ENCODE peak calls at places on chromosomes 7 and 10, in ten cellular contexts. Z is OCI-LY7; P is astrocyte; U is CD4-positive, alpha-beta T cell; D is tibial nerve; G is uterus; R is AG04450; Y is mucosa of descending colon; Q is neuronal stem cell; B is right cardiac atrium. T is an unnamed sample. For H3K9me3, the result is how much of the 10 kb centered on the place peaks cover.

GRCh38 chr10:48804740-48805182 is 120.1 kb downstream of the WDFY4 start:
- DNase-seq in Z (no peak), D (no peak), Q (no peak), U (no peak), P (no peak), Y (no peak), R (no peak), G (no peak), B (no peak), T (no peak)

GRCh38 chr7:69880848-69881247 is 282.6 kb downstream of the AUTS2 start:
- DNase-seq in D (no peak), U (no peak), R (no peak), G (no peak), Y (no peak), Q (no peak), Z (peak), P (no peak), B (no peak), T (no peak)

GRCh38 chr10:3813267-3813666 is 28.3 kb upstream of the KLF6 start:
- DNase-seq in Z (no peak), G (no peak), U (no peak), P (no peak), D (no peak), R (no peak), B (no peak), Y (no peak), Q (no peak), T (no peak)

GRCh38 chr7:70856889-70857511 is 274.9 kb upstream of the GALNT17 start:
- DNase-seq in B (peak), Z (peak), U (peak), D (peak), Q (peak), G (peak), Y (peak), P (peak), R (no peak), T (peak)

GRCh38 chr7:155455776-155456516 is 2.0 kb upstream of the EN2 start:
- DNase-seq in Q (no peak), R (no peak), Z (no peak), Y (no peak), U (no peak), B (no peak), P (no peak), G (no peak), D (no peak), T (no peak)

GRCh38 chr7:103391150-103391549 is 43.7 kb downstream of the PSMC2 start:
- DNase-seq in U (no peak), Q (no peak), R (no peak), P (no peak), B (no peak), Z (no peak), D (no peak), Y (no peak), G (no peak), T (no peak)

GRCh38 chr10:20742737-20743136 is 154.4 kb downstream of the NEBL start:
- DNase-seq in Q (no peak), U (no peak), G (no peak), Y (no peak), P (no peak), D (no peak), B (no peak), R (no peak), Z (no peak), T (no peak)

GRCh38 chr10:12975266-12975665 is 26.2 kb downstream of the CCDC3 start:
- DNase-seq in P (no peak), G (no peak), Z (peak), U (no peak), Q (no peak), B (no peak), D (no peak), Y (no peak), R (no peak), T (no peak)

GRCh38 chr7:78437118-78437517 is 638.5 kb downstream of the PHTF2 start:
- DNase-seq in D (no peak), B (no peak), U (no peak), Q (no peak), Z (no peak), R (peak), G (no peak), Y (no peak), P (peak), T (no peak)

GRCh38 chr7:144827581-144828139 is 8.2 kb downstream of the TPK1 start:
- DNase-seq in U (no peak), R (no peak), Z (no peak), G (no peak), P (peak), D (no peak), Y (no peak), B (no peak), Q (no peak), T (no peak)

GRCh38 chr10:74669210-74669609 is 157.2 kb upstream of the KAT6B start:
- DNase-seq in R (no peak), G (no peak), Q (no peak), Y (no peak), D (no peak), P (no peak), Z (no peak), U (no peak), B (no peak), T (no peak)

GRCh38 chr10:79375321-79376077 is 28.2 kb downstream of the PPIF start:
- DNase-seq in Q (no peak), G (no peak), D (no peak), Y (no peak), R (no peak), Z (no peak), U (no peak), B (no peak), P (peak), T (no peak)

GRCh38 chr7:25385731-25386136 is 157.4 kb upstream of the NPVF start:
- DNase-seq in B (no peak), Q (no peak), G (no peak), Z (no peak), D (no peak), Y (no peak), U (no peak), R (no peak), P (no peak), T (no peak)

GRCh38 chr7:106915873-106916272 is 50.8 kb downstream of the PIK3CG start:
- DNase-seq in G (no peak), U (no peak), Y (no peak), Q (no peak), P (no peak), Z (no peak), B (no peak), D (no peak), R (no peak), T (no peak)

GRCh38 chr7:123716877-123717276 is 31.9 kb downstream of the WASL start:
- DNase-seq in U (no peak), Q (no peak), Z (no peak), B (no peak), D (no peak), G (no peak), Y (no peak), P (no peak), R (no peak), T (no peak)

GRCh38 chr10:119516381-119517234 is 25.9 kb downstream of the RGS10 start:
- DNase-seq in D (no peak), Y (peak), Z (peak), G (no peak), B (no peak), U (peak), P (no peak), R (no peak), Q (no peak), T (peak)

GRCh38 chr10:86958831-86959736 is 685 bp downstream of the SNCG start:
- DNase-seq in U (no peak), P (peak), D (no peak), B (peak), Y (peak), R (no peak), G (peak), Z (no peak), Q (no peak), T (no peak)

GRCh38 chr7:29065458-29065857 is 80.9 kb downstream of the CPVL start:
- DNase-seq in U (no peak), G (no peak), Z (no peak), D (no peak), P (no peak), R (no peak), Y (no peak), Q (no peak), B (no peak), T (no peak)

GRCh38 chr7:12809476-12809875 is 122.0 kb downstream of the ARL4A start:
- DNase-seq in B (no peak), Y (no peak), U (no peak), G (no peak), P (no peak), Q (no peak), R (no peak), D (no peak), Z (no peak), T (no peak)

GRCh38 chr10:24951201-24952145 is 933 bp downstream of the PRTFDC1 start:
- DNase-seq in U (peak), Y (peak), Z (no peak), R (no peak), B (no peak), Q (no peak), P (no peak), G (peak), D (no peak), T (no peak)

GRCh38 chr7:156071612-156072011 is 259.3 kb upstream of the SHH start:
- DNase-seq in G (no peak), D (no peak), Z (no peak), Q (no peak), Y (no peak), P (no peak), R (no peak), U (no peak), B (no peak), T (no peak)

GRCh38 chr7:111137296-111138195 is 46.6 kb downstream of the LRRN3 start:
- DNase-seq in G (no peak), Z (no peak), R (no peak), B (peak), U (no peak), Q (no peak), Y (no peak), P (peak), D (no peak), T (no peak)

GRCh38 chr7:94514140-94514889 is 4.7 kb downstream of the CASD1 start:
- DNase-seq in G (no peak), P (no peak), U (no peak), Q (no peak), R (no peak), Z (no peak), B (no peak), Y (no peak), D (no peak), T (no peak)

GRCh38 chr7:26990268-26990667 is 105.5 kb downstream of the HOXA1 start:
- DNase-seq in P (peak), Z (no peak), G (no peak), D (no peak), Y (no peak), B (no peak), R (no peak), Q (no peak), U (no peak), T (no peak)

GRCh38 chr10:96765406-96766240 is 45.3 kb upstream of the PIK3AP1 start:
- DNase-seq in Z (peak), R (no peak), U (peak), Q (no peak), D (peak), P (peak), B (peak), G (peak), Y (peak), T (peak)

GRCh38 chr10:18144928-18145327 is 4.7 kb downstream of the CACNB2 start:
- DNase-seq in D (no peak), B (peak), Z (no peak), R (no peak), Q (no peak), Y (peak), P (no peak), U (no peak), G (peak), T (no peak)

GRCh38 chr10:60331886-60332285 is 57.8 kb downstream of the ANK3 start:
- DNase-seq in D (no peak), Q (no peak), G (no peak), U (no peak), P (no peak), Y (no peak), R (no peak), B (no peak), Z (no peak), T (no peak)

GRCh38 chr7:96238976-96239766 is 82.7 kb downstream of the SLC25A13 start:
- DNase-seq in Q (no peak), Y (no peak), D (no peak), R (no peak), B (no peak), U (no peak), Z (no peak), G (no peak), P (peak), T (no peak)

GRCh38 chr7:120944826-120945562 is 5.6 kb upstream of the ING3 start:
- DNase-seq in G (no peak), Z (no peak), B (no peak), D (no peak), Q (no peak), Y (no peak), R (no peak), U (no peak), P (no peak), T (no peak)

GRCh38 chr7:145082366-145083240 is 246.8 kb upstream of the TPK1 start:
- DNase-seq in P (no peak), Y (no peak), G (no peak), B (no peak), R (no peak), Q (no peak), U (no peak), Z (peak), D (no peak), T (no peak)

GRCh38 chr10:1557081-1557480 is 180.2 kb downstream of the ADARB2 start:
- DNase-seq in D (no peak), Q (no peak), U (no peak), P (no peak), Z (no peak), R (no peak), B (no peak), Y (no peak), G (no peak), T (no peak)

GRCh38 chr10:97307441-97307840 is 11.6 kb upstream of the FRAT1 start:
- DNase-seq in D (no peak), Q (no peak), G (no peak), R (no peak), Z (no peak), P (no peak), B (no peak), Y (no peak), U (no peak), T (no peak)

GRCh38 chr10:133162178-133162909 is 2.3 kb downstream of the KNDC1 start:
- DNase-seq in B (no peak), Q (no peak), R (no peak), P (no peak), G (no peak), U (no peak), Y (no peak), Z (no peak), D (no peak), T (no peak)

GRCh38 chr7:69246758-69247157 is 351.5 kb upstream of the AUTS2 start:
- DNase-seq in Y (no peak), D (no peak), R (no peak), G (no peak), Z (no peak), Q (no peak), U (no peak), B (peak), P (no peak), T (no peak)

GRCh38 chr7:46600340-46600739 is 679.3 kb upstream of the IGFBP3 start:
- DNase-seq in G (peak), D (no peak), Y (no peak), P (no peak), Z (no peak), R (peak), Q (no peak), B (peak), U (no peak), T (no peak)

GRCh38 chr10:70650751-70651150 is 21.6 kb upstream of the ADAMTS14 start:
- DNase-seq in Z (no peak), Q (no peak), R (no peak), Y (no peak), D (no peak), G (no peak), P (no peak), B (no peak), U (no peak), T (no peak)

GRCh38 chr10:70649526-70649925 is 22.8 kb upstream of the ADAMTS14 start:
- DNase-seq in Y (no peak), G (no peak), U (no peak), D (no peak), Q (no peak), R (no peak), Z (no peak), B (no peak), P (peak), T (no peak)

GRCh38 chr10:70647086-70647485 is 25.2 kb upstream of the ADAMTS14 start:
- DNase-seq in R (no peak), B (no peak), Z (no peak), Q (no peak), P (no peak), U (no peak), Y (no peak), D (no peak), G (no peak), T (no peak)

GRCh38 chr10:70650104-70650503 is 22.2 kb upstream of the ADAMTS14 start:
- DNase-seq in U (no peak), Z (no peak), Y (no peak), G (no peak), Q (no peak), R (no peak), B (no peak), D (no peak), P (no peak), T (no peak)

DNA sequence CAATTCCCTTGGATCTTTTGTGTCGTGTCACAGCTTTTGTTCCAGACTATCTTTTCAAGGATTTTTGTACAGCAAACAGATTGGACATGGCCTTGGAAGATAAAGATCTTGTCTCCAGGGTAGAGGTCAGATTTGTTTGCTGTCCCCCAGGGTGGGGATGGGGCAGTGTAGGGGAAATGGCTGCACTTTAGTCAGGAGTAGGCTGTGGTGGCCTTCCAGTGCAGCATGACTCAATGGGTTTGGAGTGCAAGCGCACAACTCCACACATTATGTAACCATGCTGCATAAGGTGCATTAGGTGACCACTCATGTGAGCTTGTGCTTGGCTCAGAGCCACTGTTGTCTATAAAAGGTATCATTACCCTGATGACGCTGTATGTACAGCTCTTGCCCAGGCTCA is 23.9 kb upstream of the ADAMTS14 start:
- DNase-seq in P (peak), Y (no peak), U (no peak), Q (no peak), B (no peak), D (no peak), Z (peak), G (no peak), R (no peak), T (no peak)
- H3K9me3 ChIP-seq in P (under half), Y (under half), U (under half), Q (under half), B (under half), D (under half), Z (under half), G (under half), R (under half), T (under half)

GRCh38 chr7:9608560-9608959 is 1175.2 kb downstream of the NXPH1 start:
- DNase-seq in R (no peak), U (no peak), Q (no peak), Z (no peak), B (no peak), D (no peak), G (no peak), P (peak), Y (no peak), T (no peak)
- H3K9me3 ChIP-seq in R (under half), U (under half), Q (under half), Z (under half), B (under half), D (under half), G (under half), P (under half), Y (under half), T (under half)

DNA sequence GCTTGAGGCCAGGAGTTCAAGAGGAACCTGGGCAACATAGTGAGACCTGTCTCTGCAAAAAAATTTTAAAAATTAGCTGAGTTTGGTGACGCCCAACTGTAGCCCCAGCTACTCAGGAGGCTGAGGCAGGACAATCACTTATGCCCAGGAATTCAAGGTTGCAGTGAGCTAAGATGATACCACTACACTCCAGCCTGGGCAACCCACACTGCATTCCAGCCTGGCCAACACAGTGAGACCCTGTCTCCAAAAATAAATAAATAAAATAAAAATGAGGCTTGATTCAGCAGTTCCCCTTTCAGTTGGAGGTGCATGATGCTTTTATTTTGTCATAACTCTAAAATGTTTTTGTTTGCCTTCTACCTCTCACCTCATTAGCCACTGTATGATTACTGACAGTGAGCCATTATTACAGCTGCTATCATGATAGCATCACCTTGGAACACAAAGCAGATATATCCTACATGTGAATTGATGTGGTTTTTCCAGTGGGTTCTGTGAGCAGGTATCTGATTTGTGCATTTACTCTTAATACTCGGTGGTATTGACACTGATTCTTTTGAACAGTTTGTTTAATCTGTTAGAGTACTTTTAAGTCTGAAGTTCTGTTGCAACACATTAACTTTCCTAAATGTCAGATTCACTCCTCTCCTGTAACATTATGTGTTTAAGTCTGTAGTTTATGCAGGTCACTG is 49.1 kb downstream of the ARID5B start:
- DNase-seq in R (no peak), G (no peak), Q (no peak), U (no peak), Y (no peak), B (no peak), D (no peak), P (no peak), Z (no peak), T (no peak)
- H3K9me3 ChIP-seq in R (under half), G (under half), Q (under half), U (under half), Y (under half), B (under half), D (under half), P (under half), Z (under half), T (under half)

DNA sequence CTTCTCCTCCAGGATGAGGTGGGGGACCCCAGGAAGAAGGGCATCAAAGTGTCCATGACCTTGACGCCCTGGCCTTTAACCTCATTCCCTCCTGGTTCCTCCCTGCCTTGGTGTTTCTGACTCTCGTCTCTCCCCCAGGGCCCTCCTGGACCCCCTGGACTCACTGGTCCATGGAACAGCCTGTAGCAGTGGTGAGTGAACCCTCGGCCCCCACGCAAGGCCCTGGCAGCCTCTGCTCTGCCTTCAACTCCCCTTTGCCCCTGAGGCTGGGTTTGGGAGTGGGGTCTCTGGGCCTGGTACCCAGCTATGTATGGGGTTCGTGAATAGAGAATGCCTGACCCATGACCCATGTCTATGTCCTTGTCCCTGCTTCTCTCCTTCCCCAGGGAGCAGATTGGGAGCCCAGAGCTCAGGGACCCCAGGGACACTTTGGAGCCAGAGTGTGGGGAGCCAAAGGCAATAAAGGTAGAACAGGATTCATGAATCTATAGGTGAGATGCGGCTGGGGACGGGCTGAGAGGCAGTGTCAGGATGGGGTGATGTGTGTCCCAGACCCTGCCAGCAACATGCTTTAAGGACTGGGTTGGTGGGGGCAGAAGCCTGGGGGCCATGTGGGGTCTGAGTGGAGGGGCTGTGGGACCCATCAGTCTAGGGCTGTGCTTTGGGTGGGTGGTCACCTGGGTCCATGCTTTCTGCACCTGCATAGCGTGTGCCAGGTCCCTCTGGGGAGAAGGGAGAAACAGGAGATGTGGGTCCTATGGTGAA is 18.4 kb upstream of the VOPP1 start:
- DNase-seq in Y (no peak), B (no peak), P (no peak), Q (no peak), D (no peak), R (no peak), G (no peak), U (no peak), Z (no peak), T (no peak)
- H3K9me3 ChIP-seq in Y (under half), B (under half), P (under half), Q (under half), D (under half), R (under half), G (under half), U (under half), Z (under half), T (under half)

GRCh38 chr7:158419238-158419785 is 168.3 kb downstream of the PTPRN2 start:
- DNase-seq in Z (no peak), Y (no peak), G (no peak), R (no peak), P (no peak), U (no peak), D (no peak), Q (no peak), B (no peak), T (no peak)

GRCh38 chr7:158422551-158423189 is 165.0 kb downstream of the PTPRN2 start:
- DNase-seq in Z (no peak), Y (no peak), B (no peak), P (no peak), G (no peak), Q (no peak), D (no peak), U (no peak), R (no peak), T (no peak)

GRCh38 chr7:158423190-158423555 is 164.4 kb downstream of the PTPRN2 start:
- DNase-seq in R (no peak), G (no peak), B (no peak), Y (no peak), P (no peak), U (no peak), Q (no peak), Z (no peak), D (no peak), T (no peak)

GRCh38 chr7:158421394-158421793 is 166.2 kb downstream of the PTPRN2 start:
- DNase-seq in Y (no peak), Z (no peak), G (no peak), Q (no peak), U (no peak), P (no peak), B (no peak), D (no peak), R (no peak), T (no peak)

GRCh38 chr7:158420591-158421340 is 166.9 kb downstream of the PTPRN2 start:
- DNase-seq in U (no peak), Z (no peak), R (no peak), Y (no peak), B (no peak), P (no peak), D (no peak), G (no peak), Q (no peak), T (no peak)
- H3K9me3 ChIP-seq in U (under half), Z (under half), R (half or more), Y (under half), B (under half), P (under half), D (under half), G (under half), Q (under half), T (under half)